ENCODE peak calls at places on chromosomes 16 and 17, in seven cellular contexts. One of them, this sample, is unnamed.

GRCh38 chr17:489758-490329 is 137.2 kb upstream of the RPH3AL start:
- DNase-seq in HuH-7.5: no peak
- DNase-seq in skeletal muscle cell: no peak
- DNase-seq in fibroblast of the conjunctiva: no peak
- DNase-seq in CD8-positive, alpha-beta T cell: peak
- DNase-seq in NCI-H774: no peak
- DNase-seq in EH: peak
- DNase-seq in this sample: no peak

GRCh38 chr17:42289863-42290165 is 1.5 kb downstream of the STAT5A start:
- DNase-seq in HuH-7.5: no peak
- DNase-seq in skeletal muscle cell: no peak
- DNase-seq in fibroblast of the conjunctiva: no peak
- DNase-seq in CD8-positive, alpha-beta T cell: no peak
- DNase-seq in NCI-H774: no peak
- DNase-seq in EH: no peak
- DNase-seq in this sample: no peak

GRCh38 chr17:33112763-33113162 is 121.1 kb downstream of the SPACA3 start:
- DNase-seq in HuH-7.5: no peak
- DNase-seq in skeletal muscle cell: no peak
- DNase-seq in fibroblast of the conjunctiva: no peak
- DNase-seq in CD8-positive, alpha-beta T cell: no peak
- DNase-seq in NCI-H774: no peak
- DNase-seq in EH: no peak
- DNase-seq in this sample: no peak

GRCh38 chr16:66927012-66927436 is 1.7 kb upstream of the RRAD start:
- DNase-seq in HuH-7.5: no peak
- DNase-seq in skeletal muscle cell: no peak
- DNase-seq in fibroblast of the conjunctiva: peak
- DNase-seq in CD8-positive, alpha-beta T cell: no peak
- DNase-seq in NCI-H774: no peak
- DNase-seq in EH: peak
- DNase-seq in this sample: no peak

GRCh38 chr16:2527784-2528100 is 3.5 kb downstream of the CEMP1 start:
- DNase-seq in HuH-7.5: no peak
- DNase-seq in skeletal muscle cell: no peak
- DNase-seq in fibroblast of the conjunctiva: no peak
- DNase-seq in CD8-positive, alpha-beta T cell: no peak
- DNase-seq in NCI-H774: no peak
- DNase-seq in EH: no peak
- DNase-seq in this sample: no peak

GRCh38 chr17:7809086-7809790 is 24.8 kb upstream of the KDM6B start:
- DNase-seq in HuH-7.5: no peak
- DNase-seq in skeletal muscle cell: no peak
- DNase-seq in fibroblast of the conjunctiva: no peak
- DNase-seq in CD8-positive, alpha-beta T cell: no peak
- DNase-seq in NCI-H774: no peak
- DNase-seq in EH: no peak
- DNase-seq in this sample: no peak

GRCh38 chr17:9899280-9900018 is 5.6 kb downstream of the RCVRN start:
- DNase-seq in HuH-7.5: no peak
- DNase-seq in skeletal muscle cell: no peak
- DNase-seq in fibroblast of the conjunctiva: no peak
- DNase-seq in CD8-positive, alpha-beta T cell: no peak
- DNase-seq in NCI-H774: no peak
- DNase-seq in EH: no peak
- DNase-seq in this sample: no peak

GRCh38 chr16:57609541-57610401 is 18.7 kb upstream of the ADGRG1 start:
- DNase-seq in HuH-7.5: no peak
- DNase-seq in skeletal muscle cell: no peak
- DNase-seq in fibroblast of the conjunctiva: no peak
- DNase-seq in CD8-positive, alpha-beta T cell: peak
- DNase-seq in NCI-H774: peak
- DNase-seq in EH: peak
- DNase-seq in this sample: no peak

GRCh38 chr17:71188811-71189492 is 931.9 kb upstream of the SOX9 start:
- DNase-seq in HuH-7.5: no peak
- DNase-seq in skeletal muscle cell: peak
- DNase-seq in fibroblast of the conjunctiva: peak
- DNase-seq in CD8-positive, alpha-beta T cell: no peak
- DNase-seq in NCI-H774: no peak
- DNase-seq in EH: peak
- DNase-seq in this sample: no peak

GRCh38 chr17:63819585-63820537 is 7.4 kb upstream of the PSMC5 start:
- DNase-seq in HuH-7.5: no peak
- DNase-seq in skeletal muscle cell: no peak
- DNase-seq in fibroblast of the conjunctiva: no peak
- DNase-seq in CD8-positive, alpha-beta T cell: no peak
- DNase-seq in NCI-H774: no peak
- DNase-seq in EH: no peak
- DNase-seq in this sample: no peak

GRCh38 chr16:48503779-48504178 is 106.2 kb downstream of the N4BP1 start:
- DNase-seq in HuH-7.5: no peak
- DNase-seq in skeletal muscle cell: peak
- DNase-seq in fibroblast of the conjunctiva: peak
- DNase-seq in CD8-positive, alpha-beta T cell: no peak
- DNase-seq in NCI-H774: no peak
- DNase-seq in EH: peak
- DNase-seq in this sample: no peak